ENCODE peak calls at places on chromosomes 7 and 10, in ten cellular contexts. One of them, this sample, is unnamed.

GRCh38 chr10:51620131-51620530 is 79.3 kb downstream of the CSTF2T start:
- DNase-seq in cardiac fibroblast: no peak
- DNase-seq in A549: no peak
- DNase-seq in H7: no peak
- DNase-seq in stimulated activated naive B cell treated with anti-CD40 and anti-IgM and Interleukin-4, amounts not matched to agents 10 μg/mL and 1 μg/mL and 100 μg/mL, for 72 hours: no peak
- DNase-seq in T-helper 1 cell: no peak
- DNase-seq in fibroblast of the aortic adventitia: no peak
- DNase-seq in SW480: no peak
- DNase-seq in C1 segment of cervical spinal cord: no peak
- DNase-seq in nephron progenitor cell: no peak
- DNase-seq in this sample: no peak

GRCh38 chr10:29374162-29374561 is 85.3 kb downstream of the LYZL1 start:
- DNase-seq in cardiac fibroblast: no peak
- DNase-seq in A549: no peak
- DNase-seq in H7: no peak
- DNase-seq in stimulated activated naive B cell treated with anti-CD40 and anti-IgM and Interleukin-4, amounts not matched to agents 10 μg/mL and 1 μg/mL and 100 μg/mL, for 72 hours: no peak
- DNase-seq in T-helper 1 cell: no peak
- DNase-seq in fibroblast of the aortic adventitia: no peak
- DNase-seq in SW480: peak
- DNase-seq in C1 segment of cervical spinal cord: no peak
- DNase-seq in nephron progenitor cell: no peak
- DNase-seq in this sample: no peak

GRCh38 chr10:87598700-87599099 is 61.0 kb upstream of the PAPSS2 start:
- DNase-seq in cardiac fibroblast: no peak
- DNase-seq in A549: no peak
- DNase-seq in H7: no peak
- DNase-seq in stimulated activated naive B cell treated with anti-CD40 and anti-IgM and Interleukin-4, amounts not matched to agents 10 μg/mL and 1 μg/mL and 100 μg/mL, for 72 hours: no peak
- DNase-seq in T-helper 1 cell: no peak
- DNase-seq in fibroblast of the aortic adventitia: no peak
- DNase-seq in SW480: no peak
- DNase-seq in C1 segment of cervical spinal cord: peak
- DNase-seq in nephron progenitor cell: no peak
- DNase-seq in this sample: no peak

GRCh38 chr10:113492181-113492580 is 60.7 kb upstream of the HABP2 start:
- DNase-seq in cardiac fibroblast: no peak
- DNase-seq in A549: no peak
- DNase-seq in H7: no peak
- DNase-seq in stimulated activated naive B cell treated with anti-CD40 and anti-IgM and Interleukin-4, amounts not matched to agents 10 μg/mL and 1 μg/mL and 100 μg/mL, for 72 hours: no peak
- DNase-seq in T-helper 1 cell: no peak
- DNase-seq in fibroblast of the aortic adventitia: no peak
- DNase-seq in SW480: no peak
- DNase-seq in C1 segment of cervical spinal cord: no peak
- DNase-seq in nephron progenitor cell: no peak
- DNase-seq in this sample: no peak

GRCh38 chr10:89393898-89394297 is 1.5 kb downstream of the IFIT1 start:
- DNase-seq in cardiac fibroblast: no peak
- DNase-seq in A549: no peak
- DNase-seq in H7: no peak
- DNase-seq in stimulated activated naive B cell treated with anti-CD40 and anti-IgM and Interleukin-4, amounts not matched to agents 10 μg/mL and 1 μg/mL and 100 μg/mL, for 72 hours: no peak
- DNase-seq in T-helper 1 cell: no peak
- DNase-seq in fibroblast of the aortic adventitia: no peak
- DNase-seq in SW480: no peak
- DNase-seq in C1 segment of cervical spinal cord: no peak
- DNase-seq in nephron progenitor cell: no peak
- DNase-seq in this sample: no peak

GRCh38 chr7:87506243-87507180 is 31.0 kb upstream of the ABCB4 start:
- DNase-seq in cardiac fibroblast: peak
- DNase-seq in A549: peak
- DNase-seq in H7: no peak
- DNase-seq in stimulated activated naive B cell treated with anti-CD40 and anti-IgM and Interleukin-4, amounts not matched to agents 10 μg/mL and 1 μg/mL and 100 μg/mL, for 72 hours: no peak
- DNase-seq in T-helper 1 cell: no peak
- DNase-seq in fibroblast of the aortic adventitia: peak
- DNase-seq in SW480: peak
- DNase-seq in C1 segment of cervical spinal cord: no peak
- DNase-seq in nephron progenitor cell: no peak
- DNase-seq in this sample: no peak

GRCh38 chr10:72124984-72125383 is 36.6 kb upstream of the SPOCK2 start:
- DNase-seq in cardiac fibroblast: peak
- DNase-seq in A549: no peak
- DNase-seq in H7: no peak
- DNase-seq in stimulated activated naive B cell treated with anti-CD40 and anti-IgM and Interleukin-4, amounts not matched to agents 10 μg/mL and 1 μg/mL and 100 μg/mL, for 72 hours: no peak
- DNase-seq in T-helper 1 cell: no peak
- DNase-seq in fibroblast of the aortic adventitia: peak
- DNase-seq in SW480: no peak
- DNase-seq in C1 segment of cervical spinal cord: no peak
- DNase-seq in nephron progenitor cell: no peak
- DNase-seq in this sample: no peak

GRCh38 chr10:132685121-132685891 is 100.6 kb downstream of the NKX6-2 start:
- DNase-seq in cardiac fibroblast: peak
- DNase-seq in A549: no peak
- DNase-seq in H7: peak
- DNase-seq in stimulated activated naive B cell treated with anti-CD40 and anti-IgM and Interleukin-4, amounts not matched to agents 10 μg/mL and 1 μg/mL and 100 μg/mL, for 72 hours: peak
- DNase-seq in T-helper 1 cell: no peak
- DNase-seq in fibroblast of the aortic adventitia: peak
- DNase-seq in SW480: peak
- DNase-seq in C1 segment of cervical spinal cord: peak
- DNase-seq in nephron progenitor cell: no peak
- DNase-seq in this sample: no peak

GRCh38 chr7:80312139-80312661 is 177.6 kb downstream of the GNAI1 start:
- DNase-seq in cardiac fibroblast: peak
- DNase-seq in A549: peak
- DNase-seq in H7: no peak
- DNase-seq in stimulated activated naive B cell treated with anti-CD40 and anti-IgM and Interleukin-4, amounts not matched to agents 10 μg/mL and 1 μg/mL and 100 μg/mL, for 72 hours: no peak
- DNase-seq in T-helper 1 cell: peak
- DNase-seq in fibroblast of the aortic adventitia: peak
- DNase-seq in SW480: no peak
- DNase-seq in C1 segment of cervical spinal cord: no peak
- DNase-seq in nephron progenitor cell: no peak
- DNase-seq in this sample: peak

GRCh38 chr10:64571053-64571452 is 1049.9 kb downstream of the REEP3 start:
- DNase-seq in cardiac fibroblast: no peak
- DNase-seq in A549: no peak
- DNase-seq in H7: no peak
- DNase-seq in stimulated activated naive B cell treated with anti-CD40 and anti-IgM and Interleukin-4, amounts not matched to agents 10 μg/mL and 1 μg/mL and 100 μg/mL, for 72 hours: no peak
- DNase-seq in T-helper 1 cell: peak
- DNase-seq in fibroblast of the aortic adventitia: no peak
- DNase-seq in SW480: no peak
- DNase-seq in C1 segment of cervical spinal cord: no peak
- DNase-seq in nephron progenitor cell: no peak
- DNase-seq in this sample: no peak

GRCh38 chr10:49571419-49571818 is 32.5 kb upstream of the ERCC6 start:
- DNase-seq in cardiac fibroblast: no peak
- DNase-seq in A549: no peak
- DNase-seq in H7: no peak
- DNase-seq in stimulated activated naive B cell treated with anti-CD40 and anti-IgM and Interleukin-4, amounts not matched to agents 10 μg/mL and 1 μg/mL and 100 μg/mL, for 72 hours: no peak
- DNase-seq in T-helper 1 cell: no peak
- DNase-seq in fibroblast of the aortic adventitia: peak
- DNase-seq in SW480: peak
- DNase-seq in C1 segment of cervical spinal cord: no peak
- DNase-seq in nephron progenitor cell: no peak
- DNase-seq in this sample: no peak

GRCh38 chr7:144818516-144818915 is 17.3 kb downstream of the TPK1 start:
- DNase-seq in cardiac fibroblast: peak
- DNase-seq in A549: no peak
- DNase-seq in H7: no peak
- DNase-seq in stimulated activated naive B cell treated with anti-CD40 and anti-IgM and Interleukin-4, amounts not matched to agents 10 μg/mL and 1 μg/mL and 100 μg/mL, for 72 hours: peak
- DNase-seq in T-helper 1 cell: peak
- DNase-seq in fibroblast of the aortic adventitia: peak
- DNase-seq in SW480: no peak
- DNase-seq in C1 segment of cervical spinal cord: no peak
- DNase-seq in nephron progenitor cell: no peak
- DNase-seq in this sample: no peak

This sample was measured in GM23338.